ENCODE peak calls at places on chromosomes 2 and 18, in four cellular contexts. A is T-helper 1 cell, E is GM23338, G is GM12865. Q is an unnamed sample.

GRCh38 chr2:70085711-70086277 is 1.5 kb upstream of the PCBP1 start:
- DNase-seq in A (no peak), E (peak), G (peak), Q (peak)

GRCh38 chr2:240817496-240818292 is 2.3 kb downstream of the KIF1A start:
- DNase-seq in G (no peak), E (no peak), A (no peak), Q (no peak)

GRCh38 chr2:67997528-67998267 is 65.1 kb downstream of the C1D start:
- DNase-seq in A (no peak), G (no peak), E (no peak), Q (no peak)

GRCh38 chr2:73970268-73970803 is 14.4 kb upstream of the TET3 start:
- DNase-seq in A (no peak), G (no peak), E (no peak), Q (no peak)

GRCh38 chr18:75213610-75214009 is 3.0 kb downstream of the TSHZ1 start:
- DNase-seq in A (no peak), E (no peak), G (no peak), Q (peak)

GRCh38 chr2:12771154-12771553 is 54.4 kb downstream of the TRIB2 start:
- DNase-seq in A (no peak), E (no peak), G (no peak), Q (no peak)

GRCh38 chr2:75464348-75464946 is 96.3 kb downstream of the EVA1A start:
- DNase-seq in A (no peak), G (peak), E (no peak), Q (peak)

GRCh38 chr18:7617738-7618422 is 50.8 kb downstream of the PTPRM start:
- DNase-seq in G (no peak), A (no peak), E (peak), Q (no peak)

GRCh38 chr18:515156-515815 is 14.8 kb upstream of the COLEC12 start:
- DNase-seq in E (no peak), G (no peak), A (no peak), Q (no peak)

GRCh38 chr2:61670591-61671503 is 132.7 kb upstream of the XPO1 start:
- DNase-seq in A (no peak), G (peak), E (peak), Q (peak)

GRCh38 chr18:56413862-56414261 is 224.5 kb downstream of the TXNL1 start:
- DNase-seq in A (no peak), E (peak), G (no peak), Q (no peak)

GRCh38 chr18:49174478-49174877 is 223.7 kb upstream of the SMAD7 start:
- DNase-seq in A (no peak), G (no peak), E (no peak), Q (no peak)

GRCh38 chr2:169360984-169361705 is 1.2 kb downstream of the LRP2 start:
- DNase-seq in G (no peak), E (peak), A (no peak), Q (no peak)

GRCh38 chr2:218964041-218964771 is 4.7 kb downstream of the CDK5R2 start:
- DNase-seq in G (no peak), A (no peak), E (peak), Q (no peak)

GRCh38 chr18:3498705-3499451 is 48.9 kb downstream of the TGIF1 start:
- DNase-seq in A (no peak), E (peak), G (no peak), Q (peak)

GRCh38 chr2:2782007-2782406 is 450.9 kb upstream of the MYT1L start:
- DNase-seq in A (no peak), E (no peak), G (no peak), Q (no peak)

GRCh38 chr2:222423632-222424280 is 587 bp upstream of the SGPP2 start:
- DNase-seq in G (peak), E (peak), A (peak), Q (peak)

GRCh38 chr2:101150306-101151140 is 659 bp downstream of the TBC1D8 start:
- DNase-seq in G (peak), A (no peak), E (peak), Q (peak)

GRCh38 chr2:223075301-223076270 is 23.6 kb downstream of the KCNE4 start:
- DNase-seq in A (no peak), E (no peak), G (peak), Q (no peak)

GRCh38 chr18:2905802-2906521 is 59.2 kb downstream of the EMILIN2 start:
- DNase-seq in G (peak), A (peak), E (peak), Q (peak)

GRCh38 chr2:37871453-37872191 is 53.5 kb upstream of the RMDN2 start:
- DNase-seq in E (no peak), G (peak), A (no peak), Q (no peak)

GRCh38 chr2:10412380-10412779 is 35.7 kb downstream of the ODC1 start:
- DNase-seq in G (peak), E (peak), A (no peak), Q (peak)

GRCh38 chr2:73870084-73870483 is 22.7 kb upstream of the ACTG2 start:
- DNase-seq in G (no peak), A (no peak), E (no peak), Q (no peak)

GRCh38 chr2:168944065-168944464 is 43.0 kb downstream of the G6PC2 start:
- DNase-seq in A (no peak), G (no peak), E (peak), Q (no peak)

GRCh38 chr18:77105680-77106079 is 26.9 kb downstream of the MBP start:
- DNase-seq in E (no peak), G (no peak), A (no peak), Q (no peak)

GRCh38 chr2:181371782-181372292 is 85.3 kb upstream of the ITGA4 start:
- DNase-seq in G (peak), E (no peak), A (no peak), Q (no peak)

GRCh38 chr2:183088061-183088460 is 9.5 kb downstream of the DUSP19 start:
- DNase-seq in E (no peak), G (no peak), A (no peak), Q (no peak)

GRCh38 chr2:11512431-11512830 is 21.4 kb upstream of the GREB1 start:
- DNase-seq in A (no peak), G (no peak), E (no peak), Q (no peak)

GRCh38 chr2:100246163-100247145 is 75.8 kb downstream of the LONRF2 start:
- DNase-seq in E (peak), G (peak), A (no peak), Q (peak)

GRCh38 chr2:120893874-120894584 is 158.4 kb downstream of the GLI2 start:
- DNase-seq in G (no peak), E (peak), A (no peak), Q (no peak)

GRCh38 chr2:233007270-233007669 is 5.8 kb downstream of the NGEF start:
- DNase-seq in G (no peak), A (no peak), E (no peak), Q (no peak)

GRCh38 chr2:233422050-233422639 is 67.9 kb downstream of the DGKD start:
- DNase-seq in G (peak), A (peak), E (no peak), Q (peak)

GRCh38 chr18:48486762-48487161 is 52.1 kb upstream of the CTIF start:
- DNase-seq in A (no peak), G (no peak), E (no peak), Q (no peak)

GRCh38 chr2:31337860-31338259 is 76.7 kb downstream of the XDH start:
- DNase-seq in A (no peak), G (no peak), E (no peak), Q (no peak)

GRCh38 chr18:74353169-74353775 is 37.6 kb downstream of the C18orf63 start:
- DNase-seq in G (peak), A (peak), E (peak), Q (peak)

GRCh38 chr2:171390941-171391516 is 42.8 kb downstream of the METTL8 start:
- DNase-seq in E (no peak), G (peak), A (no peak), Q (no peak)

GRCh38 chr18:79925656-79925979 is 25.8 kb downstream of the SLC66A2 start:
- DNase-seq in E (no peak), G (no peak), A (no peak), Q (no peak)

GRCh38 chr2:228675042-228675441 is 493.6 kb upstream of the SPHKAP start:
- DNase-seq in E (no peak), G (no peak), A (no peak), Q (no peak)

GRCh38 chr18:1003499-1003898 is 98.8 kb downstream of the ADCYAP1 start:
- DNase-seq in E (no peak), A (no peak), G (no peak), Q (no peak)